ENCODE peak calls at places on chromosomes 12 and 14, in nine cellular contexts. I is HCT116; Q is right lobe of liver; H is heart left ventricle; R is lower lobe of right lung; D is A549; B is naive thymus-derived CD4-positive, alpha-beta T cell; K is right cardiac atrium; Z is CD4-positive, alpha-beta T cell. S is an unnamed sample.

GRCh38 chr12:45464699-45465098 is 248.8 kb downstream of the ANO6 start:
- ATAC-seq in I (peak; percentile 57), Q (no peak), H (peak; percentile 28), R (no peak), D (peak; percentile 74), B (no peak), K (peak; percentile 48), Z (no peak), S (no peak)

GRCh38 chr12:105205322-105206048 is 30.5 kb downstream of the APPL2 start:
- ATAC-seq in I (no peak), Q (no peak), H (peak; percentile 13), R (peak; percentile 49), D (peak; percentile 16), B (no peak), K (no peak), Z (no peak), S (no peak)

GRCh38 chr12:76555797-76556196 is 3.8 kb downstream of the OSBPL8 start:
- ATAC-seq in I (no peak), Q (no peak), H (no peak), R (no peak), D (no peak), B (no peak), K (no peak), Z (no peak), S (no peak)

GRCh38 chr14:75981426-75981825 is 369 bp downstream of the TGFB3 start:
- ATAC-seq in I (no peak), Q (no peak), H (peak; percentile 17), R (no peak), D (no peak), B (peak; percentile 19), K (no peak), Z (no peak), S (peak; percentile 2)

GRCh38 chr12:94074970-94075695 is 73.2 kb upstream of the PLXNC1 start:
- ATAC-seq in I (peak; percentile 91), Q (peak; percentile 76), H (peak; percentile 90), R (peak; percentile 94), D (peak; percentile 92), B (peak; percentile 67), K (peak; percentile 94), Z (no peak), S (peak; percentile 88)

GRCh38 chr14:71289536-71289935 is 382.3 kb downstream of the PCNX1 start:
- ATAC-seq in I (no peak), Q (no peak), H (no peak), R (no peak), D (no peak), B (no peak), K (no peak), Z (no peak), S (no peak)

GRCh38 chr14:22484638-22485037 is 104.4 kb downstream of the DAD1 start:
- ATAC-seq in I (no peak), Q (peak; percentile 45), H (peak; percentile 90), R (no peak), D (no peak), B (no peak), K (peak; percentile 76), Z (no peak), S (no peak)

GRCh38 chr12:113903381-113903863 is 62.7 kb downstream of the RBM19 start:
- ATAC-seq in I (no peak), Q (no peak), H (no peak), R (no peak), D (no peak), B (no peak), K (no peak), Z (no peak), S (no peak)

GRCh38 chr14:56471056-56471455 is 108.5 kb upstream of the TMEM260 start:
- ATAC-seq in I (no peak), Q (no peak), H (no peak), R (no peak), D (no peak), B (peak; percentile 32), K (no peak), Z (no peak), S (peak; percentile 19)

GRCh38 chr14:99288948-99289347 is 17.0 kb upstream of the BCL11B start:
- ATAC-seq in I (peak; percentile 54), Q (no peak), H (no peak), R (no peak), D (no peak), B (no peak), K (no peak), Z (no peak), S (no peak)

GRCh38 chr12:133221241-133221640 is 14.4 kb downstream of the ANHX start:
- ATAC-seq in I (no peak), Q (no peak), H (no peak), R (no peak), D (no peak), B (no peak), K (no peak), Z (no peak), S (no peak)

GRCh38 chr12:133226690-133227089 is 9.0 kb downstream of the ANHX start:
- ATAC-seq in I (no peak), Q (no peak), H (no peak), R (no peak), D (no peak), B (no peak), K (no peak), Z (no peak), S (no peak)

GRCh38 chr12:133225527-133225926 is 10.2 kb downstream of the ANHX start:
- ATAC-seq in I (no peak), Q (no peak), H (no peak), R (no peak), D (no peak), B (no peak), K (no peak), Z (no peak), S (no peak)

GRCh38 chr12:133220521-133220920 is 15.2 kb downstream of the ANHX start:
- ATAC-seq in I (no peak), Q (no peak), H (no peak), R (no peak), D (no peak), B (no peak), K (no peak), Z (no peak), S (no peak)

DNA sequence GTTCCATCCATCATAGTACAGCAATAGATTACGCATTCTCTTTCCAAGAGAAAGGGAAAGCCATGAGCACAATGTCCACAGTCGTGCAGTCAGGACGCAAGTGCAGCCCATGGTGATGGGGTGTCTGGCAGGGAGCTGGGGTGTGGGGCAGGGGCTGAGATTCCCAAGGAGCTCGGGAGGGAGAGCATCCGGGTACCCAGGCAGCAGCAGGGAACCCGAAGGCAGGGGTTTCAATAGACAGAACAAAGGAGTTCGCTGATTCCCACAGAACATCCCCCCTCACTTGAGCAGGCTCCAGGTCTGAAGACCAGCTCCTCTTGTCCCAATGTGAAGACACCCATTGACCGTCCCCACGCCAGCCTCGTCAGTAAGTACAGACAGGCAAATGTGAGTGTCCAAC is 13.5 kb downstream of the ANHX start:
- ATAC-seq in I (no peak), Q (no peak), H (no peak), R (no peak), D (no peak), B (no peak), K (no peak), Z (no peak), S (no peak)
- H3K9me3 ChIP-seq in I (peaks cover 3% of the 10 kb centered on the region), Q (no peaks in the 10 kb centered on the region), H (no peaks in the 10 kb centered on the region), R (peaks cover 17% of the 10 kb centered on the region), D (peaks cover 82% of the 10 kb centered on the region), B (peaks cover 35% of the 10 kb centered on the region), K (no peaks in the 10 kb centered on the region), Z (peaks cover 52% of the 10 kb centered on the region), S (no peaks in the 10 kb centered on the region)

DNA sequence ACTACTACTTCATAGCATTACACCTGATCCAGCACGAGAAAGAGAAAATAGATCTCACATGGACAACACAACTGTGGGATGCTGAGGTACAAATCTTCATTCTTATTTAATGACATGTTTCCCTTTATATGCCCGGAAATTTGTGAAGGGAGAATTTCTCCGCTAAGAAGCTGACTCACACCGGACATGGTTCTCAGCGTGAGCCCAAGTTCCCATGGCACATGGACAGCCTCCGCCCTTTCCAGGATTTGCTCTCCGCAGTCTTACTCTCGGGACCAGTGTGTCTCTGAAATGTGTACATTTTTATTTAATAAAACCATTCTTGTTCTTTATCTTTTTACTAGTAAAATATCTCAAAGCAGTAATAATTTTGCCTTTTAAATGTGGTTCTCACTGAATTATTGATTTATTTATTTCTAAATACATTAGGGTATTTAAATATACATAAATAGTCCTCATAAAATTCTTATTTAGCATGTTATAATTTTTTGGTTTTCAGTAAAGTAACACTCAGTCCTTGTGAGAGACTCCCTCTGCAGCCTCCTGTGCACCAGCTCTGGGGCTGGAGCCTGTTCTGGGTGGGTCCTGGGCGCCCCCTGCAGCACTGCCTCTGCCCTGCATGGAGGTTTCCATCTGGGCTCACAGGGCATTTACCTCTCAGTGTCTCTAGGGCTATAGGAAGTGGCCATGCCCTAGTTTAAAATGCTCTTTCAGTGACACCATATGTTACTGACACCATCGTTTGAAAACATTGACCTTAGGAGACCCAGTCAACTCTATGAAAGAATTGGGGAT is 1155.0 kb downstream of the TMEM121 start:
- ATAC-seq in I (no peak), Q (no peak), H (no peak), R (no peak), D (peak; percentile 73), B (peak; percentile 68), K (no peak), Z (peak; percentile 49), S (no peak)
- H3K9me3 ChIP-seq in I (peaks cover 2% of the 10 kb centered on the region), Q (no peaks in the 10 kb centered on the region), H (no peaks in the 10 kb centered on the region), R (no peaks in the 10 kb centered on the region), D (no peaks in the 10 kb centered on the region), B (no peaks in the 10 kb centered on the region), K (no peaks in the 10 kb centered on the region), Z (no peaks in the 10 kb centered on the region), S (no peaks in the 10 kb centered on the region)

DNA sequence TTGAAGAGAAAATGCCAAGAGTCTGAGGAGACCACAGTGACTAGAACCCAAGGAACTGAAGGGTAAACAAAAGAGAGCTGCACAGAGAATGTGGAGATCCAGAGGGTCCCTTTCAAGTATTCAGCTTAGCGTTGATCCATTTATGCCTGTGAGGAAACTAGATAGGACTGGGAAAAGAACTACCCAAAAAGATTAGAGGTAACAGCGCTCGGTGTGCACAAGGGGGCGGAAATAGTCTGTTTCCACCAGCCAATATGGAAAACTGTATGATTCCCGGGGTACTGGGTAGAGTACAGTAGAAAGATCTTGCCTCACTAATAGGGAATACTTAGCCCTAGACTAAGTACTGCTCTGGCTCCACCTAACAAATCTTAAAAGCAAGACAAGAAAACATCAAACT is 135.5 kb downstream of the DPF3 start:
- ATAC-seq in I (no peak), Q (no peak), H (no peak), R (no peak), D (no peak), B (no peak), K (no peak), Z (no peak), S (no peak)
- H3K9me3 ChIP-seq in I (peaks cover 16% of the 10 kb centered on the region), Q (peaks cover 14% of the 10 kb centered on the region), H (peaks cover 6% of the 10 kb centered on the region), R (peaks cover 41% of the 10 kb centered on the region), D (peaks cover 35% of the 10 kb centered on the region), B (peaks cover 16% of the 10 kb centered on the region), K (peaks cover 2% of the 10 kb centered on the region), Z (peaks cover 26% of the 10 kb centered on the region), S (peaks cover 42% of the 10 kb centered on the region)

GRCh38 chr14:45968037-45968436 is 683.5 kb downstream of the RPL10L start:
- ATAC-seq in I (no peak), Q (no peak), H (no peak), R (no peak), D (no peak), B (no peak), K (no peak), Z (no peak), S (no peak)

GRCh38 chr14:45970589-45970988 is 681.0 kb downstream of the RPL10L start:
- ATAC-seq in I (no peak), Q (no peak), H (no peak), R (no peak), D (no peak), B (no peak), K (no peak), Z (no peak), S (no peak)

GRCh38 chr14:45976001-45976400 is 675.6 kb downstream of the RPL10L start:
- ATAC-seq in I (no peak), Q (no peak), H (no peak), R (no peak), D (no peak), B (no peak), K (no peak), Z (no peak), S (no peak)

GRCh38 chr14:45972416-45972815 is 679.2 kb downstream of the RPL10L start:
- ATAC-seq in I (no peak), Q (no peak), H (no peak), R (no peak), D (no peak), B (no peak), K (no peak), Z (no peak), S (no peak)
- H3K9me3 ChIP-seq in I (no peaks in the 10 kb centered on the region), Q (no peaks in the 10 kb centered on the region), H (no peaks in the 10 kb centered on the region), R (no peaks in the 10 kb centered on the region), D (peaks cover 3% of the 10 kb centered on the region), B (no peaks in the 10 kb centered on the region), K (no peaks in the 10 kb centered on the region), Z (no peaks in the 10 kb centered on the region), S (no peaks in the 10 kb centered on the region)

S was measured in gastroesophageal sphincter.